ENCODE peak calls at places on chromosomes 6 and 20, in six cellular contexts. K, G, D, Q, J and U are unnamed samples.

GRCh38 chr6:7770111-7770510 is 44.2 kb downstream of the BMP6 start:
- DNase-seq in K (no peak), G (peak; percentile 9), D (peak; percentile 45), Q (no peak), J (peak; percentile 43), U (no peak)

GRCh38 chr6:89987140-89987539 is 92.9 kb downstream of the GJA10 start:
- DNase-seq in K (no peak), G (no peak), D (no peak), Q (no peak), J (no peak), U (no peak)

GRCh38 chr6:4102687-4103244 is 23.8 kb upstream of the FAM217A start:
- DNase-seq in K (no peak), G (no peak), D (no peak), Q (no peak), J (no peak), U (no peak)

GRCh38 chr6:11921017-11921438 is 91.1 kb upstream of the HIVEP1 start:
- DNase-seq in K (peak; percentile 33), G (peak; percentile 83), D (peak; percentile 91), Q (peak; percentile 72), J (peak; percentile 91), U (no peak)

GRCh38 chr6:7832904-7833752 is 77.5 kb downstream of the TXNDC5 start:
- DNase-seq in K (no peak), G (no peak), D (no peak), Q (no peak), J (no peak), U (no peak)

GRCh38 chr6:35091353-35092083 is 49.6 kb downstream of the TCP11 start:
- DNase-seq in K (no peak), G (no peak), D (no peak), Q (no peak), J (no peak), U (no peak)

GRCh38 chr6:112035446-112035845 is 18.5 kb upstream of the CCN6 start:
- DNase-seq in K (no peak), G (peak; percentile 44), D (no peak), Q (peak; percentile 61), J (peak; percentile 59), U (no peak)

GRCh38 chr6:317452-318144 is 25.3 kb downstream of the DUSP22 start:
- DNase-seq in K (no peak), G (no peak), D (no peak), Q (no peak), J (no peak), U (no peak)

GRCh38 chr6:31401403-31401802 is 2.0 kb upstream of the MICA start:
- DNase-seq in K (peak; percentile 71), G (peak; percentile 80), D (peak; percentile 66), Q (peak; percentile 51), J (peak; percentile 92), U (no peak)

GRCh38 chr20:62365814-62366369 is 1.2 kb downstream of the LAMA5 start:
- DNase-seq in K (peak; percentile 29), G (no peak), D (no peak), Q (no peak), J (peak; percentile 49), U (peak; percentile 58)

GRCh38 chr6:160919713-160920112 is 71.9 kb upstream of the MAP3K4 start:
- DNase-seq in K (no peak), G (peak; percentile 84), D (peak; percentile 87), Q (no peak), J (peak; percentile 93), U (no peak)

GRCh38 chr6:104010897-104011296 is 848.8 kb downstream of the HACE1 start:
- DNase-seq in K (no peak), G (no peak), D (no peak), Q (no peak), J (no peak), U (no peak)

GRCh38 chr6:39166189-39166917 is 51.4 kb upstream of the SAYSD1 start:
- DNase-seq in K (peak; percentile 68), G (peak; percentile 66), D (peak; percentile 6), Q (peak; percentile 54), J (peak; percentile 48), U (peak; percentile 84)

GRCh38 chr20:2507875-2508630 is 662 bp downstream of the ZNF343 start:
- DNase-seq in K (no peak), G (peak; percentile 35), D (no peak), Q (no peak), J (peak; percentile 55), U (no peak)

GRCh38 chr6:37058084-37058586 is 52.7 kb downstream of the FGD2 start:
- DNase-seq in K (no peak), G (no peak), D (no peak), Q (no peak), J (peak; percentile 59), U (no peak)

GRCh38 chr20:45010399-45010828 is 44.1 kb downstream of the STK4 start:
- DNase-seq in K (no peak), G (peak; percentile 43), D (peak; percentile 30), Q (no peak), J (peak; percentile 66), U (no peak)

GRCh38 chr6:144007779-144008500 is at the start of gene PLAGL1:
- DNase-seq in K (peak; percentile 57), G (peak; percentile 83), D (peak; percentile 52), Q (peak; percentile 78), J (peak; percentile 68), U (peak; percentile 75)

GRCh38 chr6:195861-196360 is 96.4 kb upstream of the DUSP22 start:
- DNase-seq in K (peak; percentile 56), G (peak; percentile 69), D (no peak), Q (peak; percentile 54), J (no peak), U (peak; percentile 15)

GRCh38 chr6:99151634-99152344 is 197.7 kb downstream of the FAXC start:
- DNase-seq in K (no peak), G (peak; percentile 11), D (peak; percentile 13), Q (no peak), J (peak; percentile 10), U (peak; percentile 48)

GRCh38 chr6:118551063-118551672 is 3.1 kb downstream of the PLN start:
- DNase-seq in K (no peak), G (peak; percentile 81), D (peak; percentile 76), Q (no peak), J (peak; percentile 80), U (no peak)

GRCh38 chr6:112218563-112218962 is 35.8 kb downstream of the LAMA4 start:
- DNase-seq in K (no peak), G (peak; percentile 49), D (peak; percentile 61), Q (no peak), J (peak; percentile 51), U (no peak)

GRCh38 chr6:149450679-149451360 is 34.0 kb downstream of the ZC3H12D start:
- DNase-seq in K (no peak), G (peak; percentile 27), D (no peak), Q (no peak), J (no peak), U (peak; percentile 68)

GRCh38 chr6:101534821-101535220 is 141.3 kb downstream of the GRIK2 start:
- DNase-seq in K (no peak), G (no peak), D (no peak), Q (no peak), J (peak; percentile 5), U (no peak)

GRCh38 chr20:57904706-57905105 is 194.9 kb upstream of the PMEPA1 start:
- DNase-seq in K (no peak), G (no peak), D (no peak), Q (no peak), J (no peak), U (no peak)

GRCh38 chr20:3539708-3540107 is 68.9 kb downstream of the ATRN start:
- DNase-seq in K (no peak), G (peak; percentile 22), D (no peak), Q (no peak), J (no peak), U (no peak)

GRCh38 chr20:3541887-3542721 is 71.3 kb downstream of the ATRN start:
- DNase-seq in K (no peak), G (no peak), D (no peak), Q (no peak), J (no peak), U (no peak)

GRCh38 chr20:3547906-3548305 is 77.1 kb downstream of the ATRN start:
- DNase-seq in K (no peak), G (no peak), D (no peak), Q (no peak), J (no peak), U (no peak)

GRCh38 chr20:3545401-3545925 is 74.6 kb downstream of the ATRN start:
- DNase-seq in K (no peak), G (no peak), D (no peak), Q (no peak), J (no peak), U (no peak)

DNA sequence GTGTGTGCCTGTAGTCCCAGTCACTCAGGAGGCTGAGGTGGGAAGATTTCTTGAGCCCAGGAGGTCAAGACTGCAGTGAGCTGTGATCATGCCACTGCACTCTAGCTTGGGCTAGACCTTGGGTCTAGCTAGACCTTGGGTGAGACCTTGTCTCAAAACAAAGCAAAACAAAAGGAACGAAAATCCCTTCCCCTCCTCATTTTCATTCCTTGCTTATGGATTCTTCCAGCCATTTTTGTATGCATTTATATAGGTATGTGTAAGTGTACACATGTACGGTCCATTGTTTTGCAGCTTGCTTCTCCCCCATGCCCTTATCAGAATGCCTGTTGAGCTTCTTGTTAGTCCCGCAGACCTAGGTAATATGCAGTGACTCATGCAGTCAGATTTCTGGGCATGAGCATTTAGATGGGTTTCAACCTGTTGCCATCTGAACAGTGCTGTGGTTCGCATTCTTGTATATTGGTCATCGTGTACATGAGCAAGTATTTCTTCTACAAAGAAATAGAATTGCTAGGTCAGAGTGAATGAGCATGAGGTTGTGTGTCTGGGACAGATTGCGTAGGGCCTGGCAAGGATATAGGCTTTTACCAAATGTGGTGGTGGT is 73.2 kb downstream of the ATRN start:
- DNase-seq in K (no peak), G (peak; percentile 13), D (peak; percentile 90), Q (no peak), J (peak; percentile 39), U (no peak)
- TF ChIP-seq CTCF in K (no peak), G (no peak), D (no peak), Q (no peak), J (no peak), U (no peak)

DNA sequence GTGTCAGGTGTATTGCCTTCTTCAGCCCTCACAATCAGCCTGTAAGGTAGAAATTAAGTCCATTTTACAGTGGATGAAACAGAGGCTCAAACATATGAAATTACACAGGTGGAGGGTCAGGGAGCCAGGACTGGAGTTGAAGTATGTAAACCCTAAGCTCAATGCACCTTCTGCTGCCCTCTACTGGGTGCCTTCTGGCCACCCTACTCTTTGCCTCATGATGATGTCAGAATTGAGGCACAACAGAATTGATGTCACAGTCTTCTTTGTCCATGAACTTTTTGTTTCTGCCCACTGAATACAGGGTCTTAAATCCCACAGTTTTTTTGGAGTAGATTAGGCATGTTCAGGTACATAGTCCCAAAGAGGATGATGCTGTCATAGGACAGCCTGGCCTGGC is 400.8 kb upstream of the CHD6 start:
- DNase-seq in K (no peak), G (no peak), D (no peak), Q (no peak), J (no peak), U (no peak)
- TF ChIP-seq CTCF in K (no peak), G (no peak), D (no peak), Q (no peak), J (no peak), U (no peak)

GRCh38 chr6:163180874-163181541 is 233.5 kb upstream of the QKI start:
- DNase-seq in K (no peak), G (peak; percentile 84), D (peak; percentile 68), Q (peak; percentile 75), J (peak; percentile 70), U (peak; percentile 84)
- TF ChIP-seq CTCF in K (no peak), G (peak; percentile 81), D (peak; percentile 86), Q (peak; percentile 57), J (peak; percentile 86), U (peak; percentile 87)

DNA sequence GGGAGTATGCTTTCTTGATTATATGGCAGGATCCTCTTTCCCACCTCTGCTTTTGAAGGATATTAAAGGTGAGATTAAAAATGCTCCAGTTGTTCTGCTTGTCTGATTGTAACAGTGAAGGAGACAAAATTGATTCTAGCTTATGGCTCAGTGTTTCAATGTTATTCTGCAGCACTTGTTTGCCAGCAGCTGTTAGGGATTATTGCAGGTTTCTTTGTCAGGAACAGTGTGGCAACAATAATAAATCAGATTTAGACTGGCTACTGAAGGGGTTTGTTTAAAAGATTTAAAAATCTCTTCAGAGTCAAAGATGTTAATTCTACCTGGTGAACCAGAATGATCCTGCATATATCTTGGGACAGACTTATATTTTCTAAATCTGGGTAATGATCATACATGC is 126.9 kb downstream of the LAMA2 start:
- DNase-seq in K (no peak), G (no peak), D (no peak), Q (no peak), J (no peak), U (no peak)
- TF ChIP-seq CTCF in K (no peak), G (no peak), D (no peak), Q (no peak), J (no peak), U (no peak)